ENCODE peak calls at places on chromosomes 13 and 19, in seven cellular contexts. U, H, R, K, X, Y and L are unnamed samples.

GRCh38 chr13:23433171-23434153 is at the start of gene SACS:
- DNase-seq in U (no peak), H (no peak), R (peak), K (no peak), X (no peak), Y (peak), L (no peak)

GRCh38 chr13:24145231-24145630 is 15.3 kb upstream of the SPATA13 start:
- DNase-seq in U (no peak), H (no peak), R (no peak), K (no peak), X (no peak), Y (no peak), L (no peak)

GRCh38 chr19:54077334-54077733 is 3.8 kb downstream of the TARM1 start:
- DNase-seq in U (no peak), H (no peak), R (no peak), K (no peak), X (no peak), Y (no peak), L (no peak)

GRCh38 chr19:18239303-18239702 is 13.1 kb upstream of the PDE4C start:
- DNase-seq in U (no peak), H (no peak), R (no peak), K (no peak), X (no peak), Y (peak), L (no peak)

GRCh38 chr19:1473056-1473400 is 6.0 kb downstream of the C19orf25 start:
- DNase-seq in U (no peak), H (no peak), R (no peak), K (no peak), X (no peak), Y (no peak), L (no peak)

GRCh38 chr19:2627319-2627829 is 75.1 kb downstream of the GNG7 start:
- DNase-seq in U (peak), H (no peak), R (no peak), K (peak), X (no peak), Y (no peak), L (no peak)

GRCh38 chr13:98111168-98112098 is 31.5 kb upstream of the FARP1 start:
- DNase-seq in U (no peak), H (no peak), R (no peak), K (no peak), X (no peak), Y (no peak), L (no peak)

GRCh38 chr19:49637865-49638350 is 2.0 kb downstream of the RRAS start:
- DNase-seq in U (no peak), H (no peak), R (no peak), K (no peak), X (peak), Y (peak), L (peak)

GRCh38 chr13:112756967-112757758 is 67.3 kb downstream of the ATP11A start:
- DNase-seq in U (no peak), H (no peak), R (no peak), K (peak), X (no peak), Y (no peak), L (no peak)

GRCh38 chr13:20125783-20126165 is 35.1 kb downstream of the GJA3 start:
- DNase-seq in U (no peak), H (no peak), R (no peak), K (no peak), X (no peak), Y (no peak), L (no peak)

GRCh38 chr19:46299695-46300094 is 2.9 kb downstream of the HIF3A start:
- DNase-seq in U (no peak), H (no peak), R (no peak), K (no peak), X (no peak), Y (no peak), L (no peak)

GRCh38 chr19:7868326-7868670 is 5.9 kb downstream of the PRR36 start:
- DNase-seq in U (no peak), H (no peak), R (no peak), K (no peak), X (no peak), Y (no peak), L (no peak)

GRCh38 chr19:1513492-1514294 is 874 bp upstream of the ADAMTSL5 start:
- DNase-seq in U (peak), H (no peak), R (peak), K (no peak), X (peak), Y (peak), L (peak)

GRCh38 chr13:67140006-67140405 is 90.1 kb downstream of the PCDH9 start:
- DNase-seq in U (no peak), H (no peak), R (no peak), K (no peak), X (no peak), Y (no peak), L (no peak)

GRCh38 chr19:58037927-58038687 is 4.3 kb downstream of the ZSCAN1 start:
- DNase-seq in U (no peak), H (no peak), R (no peak), K (no peak), X (no peak), Y (peak), L (peak)

GRCh38 chr19:5621945-5622464 is 571 bp downstream of the SAFB2 start:
- DNase-seq in U (no peak), H (no peak), R (peak), K (no peak), X (peak), Y (peak), L (no peak)

GRCh38 chr19:17262557-17262956 is 2.0 kb downstream of the USHBP1 start:
- DNase-seq in U (no peak), H (no peak), R (no peak), K (no peak), X (no peak), Y (no peak), L (no peak)

GRCh38 chr13:24008679-24009078 is 111.4 kb upstream of the C1QTNF9B start:
- DNase-seq in U (no peak), H (no peak), R (no peak), K (no peak), X (no peak), Y (no peak), L (no peak)

GRCh38 chr19:16200038-16200775 is 2.5 kb downstream of the AP1M1 start:
- DNase-seq in U (no peak), H (no peak), R (no peak), K (peak), X (peak), Y (no peak), L (no peak)

GRCh38 chr13:40776232-40776631 is 5.2 kb upstream of the MRPS31 start:
- DNase-seq in U (no peak), H (no peak), R (no peak), K (no peak), X (no peak), Y (no peak), L (no peak)

GRCh38 chr13:43846496-43846895 is 33.0 kb downstream of the CCDC122 start:
- DNase-seq in U (no peak), H (no peak), R (no peak), K (no peak), X (no peak), Y (no peak), L (no peak)

DNA sequence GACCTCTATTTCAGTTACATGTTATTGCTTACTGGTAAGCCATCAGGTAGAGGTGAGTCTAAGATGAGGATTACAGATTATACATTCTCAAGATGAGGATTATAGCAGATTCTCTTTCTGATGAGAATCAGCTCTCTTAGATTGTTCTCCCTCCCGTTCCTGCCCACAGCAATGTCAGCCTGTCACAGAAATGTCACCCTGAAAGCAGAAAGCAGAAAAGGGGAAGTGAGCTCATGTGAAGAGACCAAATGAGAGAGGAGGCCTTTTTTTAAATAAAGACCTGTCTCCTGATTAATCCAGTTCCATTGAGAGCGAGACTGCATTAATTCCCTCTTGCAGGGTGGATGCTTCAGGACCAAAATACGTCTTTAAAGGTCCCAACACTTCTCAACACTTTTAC is 445.6 kb downstream of the KCTD12 start:
- DNase-seq in U (no peak), H (peak), R (no peak), K (no peak), X (no peak), Y (no peak), L (no peak)
- TF ChIP-seq JUND in U (no peak), H (no peak), R (no peak), K (no peak), X (no peak), Y (no peak), L (no peak)

GRCh38 chr13:27295660-27296059 is 25.0 kb downstream of the RASL11A start:
- DNase-seq in U (no peak), H (no peak), R (no peak), K (no peak), X (no peak), Y (no peak), L (no peak)

GRCh38 chr13:27293873-27294515 is 23.4 kb downstream of the RASL11A start:
- DNase-seq in U (no peak), H (no peak), R (no peak), K (no peak), X (no peak), Y (no peak), L (no peak)

GRCh38 chr13:27296496-27296895 is 25.9 kb downstream of the RASL11A start:
- DNase-seq in U (no peak), H (no peak), R (no peak), K (no peak), X (no peak), Y (no peak), L (no peak)

GRCh38 chr13:27293051-27293691 is 22.5 kb downstream of the RASL11A start:
- DNase-seq in U (no peak), H (no peak), R (no peak), K (no peak), X (no peak), Y (no peak), L (no peak)

GRCh38 chr13:27295096-27295495 is 24.5 kb downstream of the RASL11A start:
- DNase-seq in U (no peak), H (no peak), R (no peak), K (no peak), X (no peak), Y (no peak), L (no peak)
- TF ChIP-seq JUND in U (no peak), H (no peak), R (no peak), K (no peak), X (no peak), Y (no peak), L (no peak)

GRCh38 chr13:38564751-38565150 is 122.1 kb upstream of the FREM2 start:
- DNase-seq in U (no peak), H (no peak), R (no peak), K (no peak), X (no peak), Y (no peak), L (no peak)
- TF ChIP-seq JUND in U (no peak), H (no peak), R (no peak), K (no peak), X (no peak), Y (no peak), L (no peak)

GRCh38 chr13:33146843-33147611 is 130.8 kb downstream of the KL start:
- DNase-seq in U (no peak), H (peak), R (no peak), K (no peak), X (no peak), Y (no peak), L (no peak)
- TF ChIP-seq JUND in U (no peak), H (peak), R (no peak), K (no peak), X (no peak), Y (no peak), L (no peak)

GRCh38 chr19:34261335-34262109 is 7.2 kb downstream of the GARRE1 start:
- DNase-seq in U (no peak), H (no peak), R (no peak), K (peak), X (no peak), Y (no peak), L (no peak)
- TF ChIP-seq JUND in U (no peak), H (no peak), R (no peak), K (no peak), X (no peak), Y (no peak), L (no peak)

DNA sequence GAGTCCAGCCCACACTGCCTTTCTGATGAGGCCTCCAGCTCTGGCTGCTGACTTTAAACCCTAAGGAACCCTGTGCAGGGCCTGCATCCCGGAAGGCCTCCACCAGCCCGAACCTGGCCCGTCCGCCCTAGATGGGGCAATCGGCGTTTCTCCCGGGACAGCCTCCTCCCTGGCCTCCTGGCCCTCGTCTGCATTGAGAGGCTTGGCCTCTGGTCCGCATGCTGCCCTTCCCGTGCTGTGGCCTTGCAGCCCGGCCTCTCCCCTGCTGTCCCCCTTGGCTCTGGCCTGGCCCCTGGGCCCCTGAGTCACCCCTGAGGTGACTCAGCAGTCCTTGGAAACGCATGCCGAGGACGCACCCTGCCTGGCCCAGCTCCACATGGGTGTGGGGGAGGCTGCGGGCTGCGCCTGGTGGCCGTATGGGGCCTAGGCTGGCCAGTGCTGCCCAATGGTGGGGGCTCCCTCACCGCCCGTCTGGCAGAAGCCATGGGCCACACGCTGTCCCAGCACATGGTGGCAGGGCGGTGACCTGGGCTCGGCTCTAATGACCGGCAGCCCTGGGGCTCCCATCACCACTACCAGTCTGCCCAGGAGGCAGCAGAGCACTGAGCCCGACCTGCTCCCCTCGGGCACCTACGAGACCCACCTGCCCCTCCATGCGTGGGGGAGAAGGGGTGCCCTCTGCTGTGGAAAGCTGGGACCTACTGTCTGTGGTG is 25.7 kb downstream of the SH3GL1 start:
- DNase-seq in U (peak), H (no peak), R (no peak), K (peak), X (peak), Y (no peak), L (no peak)
- TF ChIP-seq JUND in U (peak), H (no peak), R (peak), K (peak), X (peak), Y (no peak), L (no peak)

DNA sequence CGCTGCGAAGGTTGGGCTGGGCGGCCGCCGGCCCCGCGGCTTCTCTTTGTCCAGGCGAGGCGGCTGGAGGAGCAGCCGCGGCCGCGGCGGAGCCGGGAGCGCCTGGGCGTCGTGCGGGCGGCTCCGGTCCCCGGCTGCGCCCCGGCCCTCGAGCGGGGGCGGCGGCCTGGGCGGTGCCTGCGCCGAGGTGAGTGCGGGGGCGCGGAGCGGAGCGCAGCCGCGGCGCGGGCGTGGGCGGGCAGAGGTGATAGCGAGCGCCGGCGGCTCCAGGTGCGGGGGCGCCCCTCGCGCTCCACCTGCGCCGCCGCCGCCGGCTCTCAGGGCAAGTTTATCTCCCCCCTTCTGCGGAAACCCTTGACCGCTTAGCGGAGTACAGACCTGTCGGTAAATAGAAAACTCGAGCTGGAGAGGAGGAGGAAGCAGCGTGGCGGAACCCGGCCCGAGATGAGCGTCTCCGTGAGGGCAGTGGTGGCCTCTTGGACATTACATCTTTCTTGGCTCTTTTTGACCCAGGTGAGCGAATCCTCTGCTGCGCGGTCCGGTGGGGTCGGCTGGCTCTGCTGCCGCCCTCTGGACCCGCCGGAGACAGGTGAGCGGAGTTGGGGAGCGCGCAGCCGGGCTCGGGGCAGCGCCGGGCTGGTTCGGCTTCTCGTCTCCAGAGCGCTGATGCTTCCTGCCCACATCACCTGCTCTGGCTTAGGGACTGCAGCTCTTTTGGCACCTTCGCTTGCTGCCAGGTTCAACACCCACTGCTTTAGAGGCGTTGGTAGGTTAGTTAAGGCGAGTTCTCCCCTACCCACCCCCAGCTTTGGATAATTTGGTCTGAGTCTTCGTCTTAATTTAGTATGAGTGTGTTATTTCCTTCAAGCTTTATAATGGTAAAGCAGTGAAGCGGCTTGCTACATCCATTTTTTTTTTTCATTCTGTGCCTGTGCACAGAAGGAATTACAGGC is at the start of gene MTUS2:
- DNase-seq in U (no peak), H (no peak), R (no peak), K (no peak), X (peak), Y (peak), L (no peak)
- TF ChIP-seq JUND in U (no peak), H (no peak), R (no peak), K (no peak), X (no peak), Y (no peak), L (no peak)

DNA sequence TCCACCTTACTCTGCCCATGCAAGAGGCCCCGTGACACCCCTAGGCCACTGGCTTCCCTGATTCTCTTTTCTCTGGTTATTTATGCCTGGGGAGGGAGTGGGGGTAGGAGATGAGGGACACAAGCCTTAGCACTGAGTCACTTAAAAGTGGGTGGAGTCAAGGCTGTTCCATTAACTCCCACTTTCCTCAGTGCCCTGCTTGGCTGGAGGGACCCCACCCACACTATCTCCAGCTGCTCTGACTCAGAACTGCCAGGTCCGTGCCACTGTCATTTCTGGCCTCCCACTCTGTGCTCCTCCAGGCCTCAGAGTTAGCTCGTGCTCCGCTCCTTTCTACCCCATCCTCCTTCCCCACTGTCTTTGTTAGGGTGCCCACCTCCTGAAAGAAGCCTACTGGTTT is 113.4 kb upstream of the UQCRFS1 start:
- DNase-seq in U (no peak), H (no peak), R (no peak), K (no peak), X (peak), Y (no peak), L (no peak)
- TF ChIP-seq JUND in U (no peak), H (no peak), R (no peak), K (no peak), X (no peak), Y (no peak), L (no peak)

GRCh38 chr19:34994286-34994642 is 5.9 kb upstream of the GRAMD1A start:
- DNase-seq in U (no peak), H (no peak), R (no peak), K (no peak), X (no peak), Y (no peak), L (no peak)
- TF ChIP-seq JUND in U (no peak), H (no peak), R (no peak), K (no peak), X (no peak), Y (no peak), L (no peak)

DNA sequence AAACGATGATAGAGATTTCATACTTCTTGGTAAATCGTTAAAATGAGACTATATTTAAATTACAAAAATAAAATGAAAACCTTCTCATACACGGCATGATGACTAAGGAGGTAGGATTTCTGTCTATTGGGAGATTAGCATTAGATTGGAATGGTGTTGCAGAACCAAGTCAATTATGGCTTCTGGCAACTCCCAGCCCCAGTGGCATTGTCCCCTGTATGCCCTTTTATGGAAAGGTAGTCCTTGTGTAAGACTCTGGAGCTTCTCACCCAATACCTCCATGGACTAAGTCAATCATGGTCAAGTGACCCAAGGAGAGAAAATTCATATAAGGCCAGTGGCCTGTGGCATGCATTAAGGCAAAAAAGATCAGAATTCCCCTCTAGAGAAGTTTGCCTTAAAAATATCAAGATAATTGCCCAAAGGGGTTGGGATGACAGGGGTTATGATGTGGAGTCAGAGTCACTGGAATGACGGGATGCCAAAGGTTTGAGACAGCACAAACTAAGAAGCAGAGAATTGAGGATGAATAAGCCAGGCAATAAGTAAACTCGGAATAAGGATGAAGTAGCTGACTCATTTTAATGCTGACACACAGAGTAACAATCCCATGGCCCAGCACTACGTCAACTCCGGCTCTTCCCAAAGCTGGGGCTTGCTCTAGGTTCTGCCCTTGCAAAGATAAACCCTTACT is 57.8 kb upstream of the POSTN start:
- DNase-seq in U (no peak), H (no peak), R (no peak), K (no peak), X (no peak), Y (no peak), L (no peak)
- TF ChIP-seq JUND in U (no peak), H (no peak), R (peak), K (no peak), X (no peak), Y (no peak), L (no peak)